ENCODE peak calls at places on chromosomes 5 and 9, in seven cellular contexts. F, C, O, Q, L, Y and X are unnamed samples.
A peak's percentile ranks its signal among the peaks of the same experiment; 100 is the strongest.

GRCh38 chr9:134968011-134968822 is 50.5 kb upstream of the FCN1 start:
- DNase-seq in C (no peak), Q (peak; percentile 28), O (peak; percentile 73), Y (no peak), F (no peak), L (no peak), X (no peak)

GRCh38 chr9:96453625-96454024 is 3.7 kb downstream of the HABP4 start:
- DNase-seq in Y (no peak), L (no peak), F (peak; percentile 24), O (peak; percentile 24), Q (peak; percentile 47), C (peak; percentile 64), X (peak; percentile 6)

GRCh38 chr5:40689442-40689841 is 9.7 kb downstream of the PTGER4 start:
- DNase-seq in O (no peak), Q (peak; percentile 98), L (peak; percentile 69), F (no peak), Y (no peak), C (peak; percentile 99), X (no peak)

GRCh38 chr9:125632321-125633115 is 74.5 kb downstream of the MAPKAP1 start:
- DNase-seq in Y (no peak), Q (peak; percentile 22), L (peak; percentile 78), F (no peak), C (peak; percentile 63), O (no peak), X (no peak)

GRCh38 chr9:135290566-135290965 is 189.0 kb upstream of the PPP1R26 start:
- DNase-seq in C (no peak), Q (no peak), L (no peak), O (no peak), Y (no peak), F (no peak), X (no peak)

GRCh38 chr5:69450116-69450515 is 35.2 kb downstream of the MARVELD2 start:
- DNase-seq in O (no peak), L (peak; percentile 91), C (peak; percentile 96), Q (peak; percentile 96), Y (no peak), F (no peak), X (no peak)

GRCh38 chr9:102049586-102050246 is 311.3 kb upstream of the GRIN3A start:
- DNase-seq in O (no peak), L (no peak), F (no peak), Y (no peak), Q (no peak), C (no peak), X (no peak)

GRCh38 chr5:168291281-168291960 is at the start of gene WWC1:
- DNase-seq in F (peak; percentile 95), Y (peak; percentile 92), L (peak; percentile 62), C (peak; percentile 91), Q (peak; percentile 26), O (peak; percentile 92), X (peak; percentile 90)

GRCh38 chr9:38026021-38026809 is 42.8 kb downstream of the SHB start:
- DNase-seq in L (peak; percentile 96), Q (peak; percentile 98), C (peak; percentile 82), O (no peak), Y (no peak), F (no peak), X (no peak)

GRCh38 chr9:128026255-128027165 is 40.6 kb downstream of the NAIF1 start:
- DNase-seq in F (no peak), Y (no peak), C (no peak), O (no peak), L (no peak), Q (no peak), X (no peak)

GRCh38 chr5:25414746-25415145 is 770.0 kb upstream of the CDH10 start:
- DNase-seq in O (no peak), Y (no peak), L (peak; percentile 59), Q (no peak), C (peak; percentile 72), F (no peak), X (no peak)

GRCh38 chr5:123047706-123048105 is 11.2 kb upstream of the PPIC start:
- DNase-seq in F (no peak), O (no peak), Y (no peak), C (no peak), Q (peak; percentile 81), L (no peak), X (no peak)

GRCh38 chr5:32083981-32084430 is 90.1 kb downstream of the GOLPH3 start:
- DNase-seq in Q (no peak), F (no peak), L (no peak), O (no peak), C (no peak), Y (no peak), X (no peak)

GRCh38 chr9:38432922-38433510 is 8.8 kb upstream of the IGFBPL1 start:
- DNase-seq in O (peak; percentile 53), Y (no peak), F (peak; percentile 32), C (peak; percentile 65), Q (peak; percentile 54), L (no peak), X (no peak)

GRCh38 chr9:92968081-92968480 is 20.8 kb downstream of the FGD3 start:
- DNase-seq in C (no peak), L (no peak), Q (no peak), Y (no peak), F (no peak), O (no peak), X (no peak)

GRCh38 chr5:13601152-13601551 is 343.3 kb downstream of the DNAH5 start:
- DNase-seq in O (no peak), L (peak; percentile 69), Y (no peak), Q (peak; percentile 46), F (no peak), C (peak; percentile 53), X (no peak)

GRCh38 chr9:112299514-112299913 is 33.9 kb downstream of the PTBP3 start:
- DNase-seq in L (peak; percentile 79), O (no peak), Q (peak; percentile 60), Y (no peak), F (no peak), C (peak; percentile 24), X (no peak)

GRCh38 chr9:73199886-73200285 is 48.2 kb downstream of the ANXA1 start:
- DNase-seq in F (peak; percentile 9), Q (no peak), Y (no peak), O (peak; percentile 68), L (no peak), C (peak; percentile 50), X (peak; percentile 50)

GRCh38 chr5:33401482-33402390 is 39.0 kb upstream of the TARS1 start:
- DNase-seq in Y (no peak), O (no peak), C (peak; percentile 90), L (peak; percentile 58), F (no peak), Q (peak; percentile 64), X (no peak)

GRCh38 chr9:137080260-137081122 is 3.2 kb downstream of the UAP1L1 start:
- DNase-seq in Y (no peak), F (no peak), O (no peak), Q (no peak), C (no peak), L (no peak), X (no peak)

GRCh38 chr5:169169786-169170185 is 131.2 kb downstream of the SLIT3 start:
- DNase-seq in Q (no peak), F (no peak), L (no peak), Y (no peak), O (no peak), C (no peak), X (no peak)

GRCh38 chr5:55853818-55854217 is 2.7 kb downstream of the IL31RA start:
- DNase-seq in Q (peak; percentile 67), F (no peak), Y (no peak), O (no peak), C (peak; percentile 7), L (no peak), X (no peak)

GRCh38 chr5:57468481-57469165 is 14.0 kb downstream of the ACTBL2 start:
- DNase-seq in O (no peak), Y (no peak), C (no peak), Q (peak; percentile 85), F (no peak), L (no peak), X (no peak)

GRCh38 chr9:107675476-107676264 is 186.1 kb upstream of the KLF4 start:
- DNase-seq in Q (no peak), C (no peak), Y (no peak), O (no peak), L (no peak), F (no peak), X (no peak)

GRCh38 chr9:131236761-131237160 is 39.5 kb downstream of the FAM78A start:
- DNase-seq in F (no peak), C (no peak), Q (no peak), L (no peak), O (no peak), Y (no peak), X (no peak)

DNA sequence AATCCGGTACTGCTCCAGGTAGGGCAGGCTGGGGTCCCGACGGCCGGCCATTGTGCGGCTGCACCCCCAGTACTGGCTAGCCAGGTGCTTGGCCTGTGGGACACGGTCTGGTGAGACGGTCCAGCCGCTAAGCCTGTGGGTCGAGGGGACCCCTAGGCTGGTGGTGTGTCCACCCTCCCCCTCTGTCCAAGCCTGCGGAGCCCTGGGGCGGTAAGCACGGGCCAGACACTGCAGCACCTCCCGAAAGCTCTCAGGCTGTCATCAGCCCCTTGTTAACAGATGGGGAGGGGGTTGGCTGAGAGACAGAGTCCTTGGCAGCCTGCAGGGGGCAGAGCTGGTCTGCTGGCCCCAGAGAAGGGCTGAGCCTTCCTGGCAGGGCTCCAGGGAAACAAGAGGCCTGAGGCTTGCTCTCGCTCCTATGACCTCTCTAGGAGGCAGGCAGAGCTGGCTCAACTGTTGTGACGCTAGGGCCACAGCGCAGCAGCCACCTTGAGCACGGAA is 11.8 kb upstream of the MRNIP start:
- DNase-seq in O (peak; percentile 79), Q (peak; percentile 52), L (no peak), F (peak; percentile 5), C (peak; percentile 46), Y (peak; percentile 60), X (no peak)
- TF ChIP-seq CTCF in O (peak; percentile 64), Q (peak; percentile 43), L (peak; percentile 44), F (no peak), C (peak; percentile 57), Y (peak; percentile 80), X (no peak)

GRCh38 chr5:77133061-77133758 is 46.1 kb upstream of the ZBED3 start:
- DNase-seq in C (peak; percentile 97), L (peak; percentile 97), F (peak; percentile 49), O (no peak), Q (peak; percentile 97), Y (no peak), X (peak; percentile 75)
- H3K27ac ChIP-seq in C (peak overlapping the region; percentile 11), L (no peak overlapping the region), F (no peak overlapping the region), O (no peak overlapping the region), Q (no peak overlapping the region), Y (no peak overlapping the region), X (no peak overlapping the region)

DNA sequence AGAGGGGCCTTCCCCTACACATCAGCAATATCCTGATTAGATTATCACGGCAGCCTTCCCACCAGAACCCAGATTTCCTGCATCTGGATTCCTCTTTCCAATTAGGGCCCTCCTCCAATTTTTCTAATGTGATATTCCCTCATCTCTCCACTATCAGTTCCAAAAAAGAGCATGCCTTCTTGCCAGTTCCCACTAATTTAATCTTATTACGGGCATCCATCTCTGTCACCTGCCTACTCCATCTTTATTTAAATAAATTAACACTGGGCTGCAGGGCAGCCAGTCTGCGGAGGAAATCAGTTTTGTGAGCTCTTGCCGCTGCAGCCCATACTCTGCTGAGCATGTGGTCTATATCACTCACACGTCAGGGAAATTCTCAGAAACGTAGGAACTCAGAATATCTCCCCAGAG is 16.6 kb upstream of the FBP2 start:
- DNase-seq in Y (no peak), F (no peak), O (no peak), L (no peak), Q (no peak), C (no peak), X (no peak)
- TF ChIP-seq CTCF in Y (no peak), F (no peak), O (no peak), L (no peak), Q (no peak), C (no peak), X (no peak)

GRCh38 chr9:133370680-133371079 is 5.2 kb downstream of the SURF4 start:
- DNase-seq in F (peak; percentile 60), L (no peak), Q (no peak), Y (no peak), C (no peak), O (no peak), X (no peak)
- H3K27ac ChIP-seq in F (peak overlapping the region; percentile 73), L (no peak overlapping the region), Q (no peak overlapping the region), Y (no peak overlapping the region), C (no peak overlapping the region), O (no peak overlapping the region), X (no peak overlapping the region)